ENCODE peak calls at places on chromosomes 4 and X, in seven cellular contexts. K is EH; S is smooth muscle cell of the brain vasculature; J is left ventricle myocardium inferior; E is Karpas-422; D is nucleus accumbens; Z is activated naive CD8-positive, alpha-beta T cell treated with anti-CD3 and anti-CD28 coated beads, Interleukin-2, amount 50 U/mL, for 24 hours. O is an unnamed sample.

GRCh38 chr4:71635094-71635493 is 148.8 kb downstream of the GC start:
- DNase-seq in K (no peak), S (no peak), J (no peak), E (no peak), D (no peak), Z (no peak), O (no peak)

GRCh38 chrX:11401966-11402365 is 108.8 kb downstream of the AMELX start:
- DNase-seq in K (no peak), S (no peak), J (no peak), E (no peak), D (no peak), Z (no peak), O (no peak)

GRCh38 chr4:52579602-52580272 is 79.4 kb downstream of the USP46 start:
- DNase-seq in K (no peak), S (no peak), J (no peak), E (no peak), D (no peak), Z (no peak), O (no peak)

GRCh38 chr4:116705466-116705865 is 379.9 kb downstream of the TRAM1L1 start:
- DNase-seq in K (no peak), S (no peak), J (no peak), E (no peak), D (no peak), Z (no peak), O (no peak)

GRCh38 chr4:185213829-185214228 is 4.4 kb downstream of the SNX25 start:
- DNase-seq in K (no peak), S (no peak), J (no peak), E (peak; percentile 80), D (no peak), Z (no peak), O (no peak)

GRCh38 chr4:926538-926937 is 5.6 kb downstream of the GAK start:
- DNase-seq in K (no peak), S (no peak), J (no peak), E (peak; percentile 70), D (no peak), Z (no peak), O (no peak)

GRCh38 chr4:113541933-113542332 is 219.6 kb downstream of the CAMK2D start:
- DNase-seq in K (peak; percentile 38), S (no peak), J (no peak), E (no peak), D (no peak), Z (no peak), O (no peak)

GRCh38 chrX:102712216-102712966 is at the start of gene GPRASP2:
- DNase-seq in K (peak; percentile 39), S (no peak), J (peak; percentile 60), E (no peak), D (no peak), Z (peak; percentile 14), O (peak; percentile 56)

GRCh38 chr4:8762951-8763735 is 108.5 kb downstream of the HMX1 start:
- DNase-seq in K (no peak), S (no peak), J (no peak), E (no peak), D (no peak), Z (no peak), O (peak; percentile 26)

GRCh38 chrX:18607966-18608365 is 63.9 kb downstream of the RS1 start:
- DNase-seq in K (peak; percentile 38), S (no peak), J (no peak), E (no peak), D (no peak), Z (no peak), O (no peak)

GRCh38 chrX:53550756-53551463 is 116.7 kb upstream of the HSD17B10 start:
- DNase-seq in K (no peak), S (no peak), J (no peak), E (no peak), D (no peak), Z (no peak), O (no peak)

GRCh38 chrX:66684196-66684595 is 45.3 kb upstream of the EDA2R start:
- DNase-seq in K (peak; percentile 27), S (no peak), J (no peak), E (no peak), D (no peak), Z (no peak), O (no peak)

GRCh38 chr4:86359944-86360478 is at the start of gene MAPK10:
- DNase-seq in K (peak; percentile 86), S (peak; percentile 78), J (peak; percentile 51), E (peak; percentile 99), D (peak; percentile 61), Z (peak; percentile 41), O (peak; percentile 76)

GRCh38 chr4:127601029-127601428 is 31.7 kb upstream of the INTU start:
- DNase-seq in K (peak; percentile 1), S (no peak), J (no peak), E (peak; percentile 49), D (no peak), Z (no peak), O (no peak)

GRCh38 chrX:48676893-48677270 is 6.7 kb upstream of the WAS start:
- DNase-seq in K (no peak), S (no peak), J (no peak), E (peak; percentile 47), D (no peak), Z (peak; percentile 20), O (no peak)

GRCh38 chrX:45009371-45010000 is 136.5 kb downstream of the KDM6A start:
- DNase-seq in K (peak; percentile 59), S (no peak), J (no peak), E (no peak), D (no peak), Z (no peak), O (no peak)

GRCh38 chrX:153375571-153375970 is 25.6 kb downstream of the PNMA6E start:
- DNase-seq in K (no peak), S (no peak), J (no peak), E (no peak), D (no peak), Z (no peak), O (no peak)

GRCh38 chrX:78517124-78517523 is 142.0 kb downstream of the RTL3 start:
- DNase-seq in K (no peak), S (no peak), J (no peak), E (no peak), D (no peak), Z (peak; percentile 16), O (no peak)

GRCh38 chrX:132614297-132614696 is 125.5 kb upstream of the MBNL3 start:
- DNase-seq in K (no peak), S (no peak), J (no peak), E (peak; percentile 46), D (no peak), Z (no peak), O (no peak)

GRCh38 chr4:180967936-180968335 is 1275.3 kb upstream of the TENM3 start:
- DNase-seq in K (no peak), S (no peak), J (no peak), E (no peak), D (no peak), Z (no peak), O (no peak)

GRCh38 chr4:103076777-103077347 is 301 bp upstream of the SLC9B2 start:
- DNase-seq in K (peak; percentile 9), S (no peak), J (no peak), E (peak; percentile 82), D (no peak), Z (no peak), O (no peak)

GRCh38 chr4:102344520-102344954 is 745 bp downstream of the SLC39A8 start:
- DNase-seq in K (peak; percentile 37), S (no peak), J (peak; percentile 53), E (peak; percentile 89), D (no peak), Z (peak; percentile 74), O (peak; percentile 38)

GRCh38 chrX:14936561-14936960 is 63.3 kb downstream of the MOSPD2 start:
- DNase-seq in K (peak; percentile 84), S (no peak), J (no peak), E (no peak), D (no peak), Z (no peak), O (no peak)

GRCh38 chrX:80810365-80810978 is 795 bp upstream of the BRWD3 start:
- DNase-seq in K (peak; percentile 9), S (no peak), J (no peak), E (no peak), D (no peak), Z (no peak), O (no peak)

GRCh38 chr4:106687026-106687425 is 318.4 kb upstream of the GIMD1 start:
- DNase-seq in K (peak; percentile 45), S (no peak), J (no peak), E (no peak), D (no peak), Z (no peak), O (no peak)